ENCODE peak calls at places on chromosomes 6 and 20, in seven cellular contexts. W is GM12865; D is stimulated activated CD4-positive, alpha-beta T cell treated with anti-CD3 and anti-CD28 coated beads, Interleukin-4, amount 100 ng/mL, for 1 hour; Z is right lobe of liver; N is Calu3; J is KBM-7; I is effector CD4-positive, alpha-beta T cell. M is an unnamed sample.

GRCh38 chr6:113642714-113643442 is 214.3 kb upstream of the MARCKS start:
- DNase-seq in Z (peak; percentile 62), N (peak; percentile 74), D (no peak), I (no peak), W (peak; percentile 88), J (no peak), M (no peak)

GRCh38 chr20:13449868-13450441 is 188.8 kb downstream of the TASP1 start:
- DNase-seq in N (no peak), Z (no peak), W (no peak), I (no peak), D (no peak), J (no peak), M (no peak)

GRCh38 chr6:144007779-144008500 is at the start of gene PLAGL1:
- DNase-seq in D (peak; percentile 22), I (no peak), N (peak; percentile 38), J (no peak), W (peak; percentile 35), Z (peak; percentile 49), M (peak; percentile 27)

GRCh38 chr20:50593005-50593335 is 82.8 kb downstream of the PTPN1 start:
- DNase-seq in J (no peak), D (no peak), W (no peak), I (no peak), N (no peak), Z (no peak), M (no peak)

GRCh38 chr6:57021086-57021720 is 25.3 kb upstream of the KIAA1586 start:
- DNase-seq in J (peak; percentile 65), D (no peak), Z (no peak), I (no peak), N (no peak), W (peak; percentile 58), M (no peak)

GRCh38 chr6:129567374-129567773 is 142.6 kb downstream of the ARHGAP18 start:
- DNase-seq in D (peak; percentile 51), W (peak; percentile 24), N (peak; percentile 35), I (no peak), J (peak; percentile 41), Z (no peak), M (peak; percentile 23)

GRCh38 chr6:45115696-45116095 is 212.4 kb upstream of the RUNX2 start:
- DNase-seq in D (no peak), W (no peak), N (no peak), I (no peak), J (no peak), Z (no peak), M (no peak)

GRCh38 chr6:111589366-111589765 is 16.3 kb downstream of the TRAF3IP2 start:
- DNase-seq in N (peak; percentile 69), J (no peak), Z (no peak), W (no peak), D (no peak), I (no peak), M (no peak)

GRCh38 chr20:51393566-51393965 is 149.0 kb downstream of the NFATC2 start:
- DNase-seq in Z (no peak), J (peak; percentile 20), N (no peak), D (no peak), I (no peak), W (no peak), M (no peak)

GRCh38 chr6:44249082-44249748 is 2.3 kb downstream of the HSP90AB1 start:
- DNase-seq in W (no peak), N (no peak), J (no peak), I (no peak), Z (no peak), D (no peak), M (no peak)

GRCh38 chr6:45728674-45729073 is 287.0 kb downstream of the CLIC5 start:
- DNase-seq in I (no peak), W (no peak), N (no peak), Z (no peak), D (no peak), J (no peak), M (no peak)

GRCh38 chr6:99768166-99768565 is 161.5 kb downstream of the PRDM13 start:
- DNase-seq in J (no peak), I (no peak), D (no peak), W (no peak), N (no peak), Z (no peak), M (no peak)

GRCh38 chr6:144158133-144158532 is 7.8 kb downstream of the STX11 start:
- DNase-seq in Z (peak; percentile 61), I (no peak), W (no peak), D (no peak), J (no peak), N (no peak), M (no peak)